ENCODE peak calls at places on chromosome 21, in four cellular contexts. A, Y, Q and F are unnamed samples.
A peak's percentile ranks its signal among the peaks of the same experiment; 100 is the strongest.

GRCh38 chr21:42153046-42153685 is 65.8 kb upstream of the ABCG1 start:
- DNase-seq in A (no peak), Y (no peak), Q (no peak), F (no peak)

GRCh38 chr21:44601596-44602473 is 1.4 kb downstream of the KRTAP10-7 start:
- DNase-seq in A (no peak), Y (no peak), Q (no peak), F (no peak)

GRCh38 chr21:33901421-33902288 is 13.9 kb downstream of the ATP5PO start:
- DNase-seq in A (peak; percentile 38), Y (peak; percentile 71), Q (peak; percentile 20), F (no peak)

GRCh38 chr21:46126321-46127238 is 28.7 kb downstream of the COL6A2 start:
- DNase-seq in A (no peak), Y (no peak), Q (no peak), F (no peak)

GRCh38 chr21:46081862-46082637 is 15.9 kb upstream of the COL6A2 start:
- DNase-seq in A (no peak), Y (no peak), Q (no peak), F (no peak)

GRCh38 chr21:45078877-45079281 is 4.5 kb downstream of the ADARB1 start:
- DNase-seq in A (no peak), Y (no peak), Q (no peak), F (no peak)

GRCh38 chr21:45209046-45209445 is 78.6 kb downstream of the POFUT2 start:
- DNase-seq in A (no peak), Y (no peak), Q (no peak), F (no peak)

GRCh38 chr21:34073749-34074282 is 438 bp downstream of the MRPS6 start:
- DNase-seq in A (no peak), Y (peak; percentile 69), Q (no peak), F (no peak)

GRCh38 chr21:14753466-14754258 is 207.5 kb upstream of the SAMSN1 start:
- DNase-seq in A (no peak), Y (peak; percentile 99), Q (no peak), F (no peak)

GRCh38 chr21:45767071-45768006 is 123.8 kb downstream of the PCBP3 start:
- DNase-seq in A (no peak), Y (no peak), Q (no peak), F (no peak)

GRCh38 chr21:45126085-45126687 is 51.8 kb downstream of the ADARB1 start:
- DNase-seq in A (no peak), Y (no peak), Q (no peak), F (no peak)

GRCh38 chr21:41684381-41685245 is 82.2 kb downstream of the RIPK4 start:
- DNase-seq in A (no peak), Y (no peak), Q (peak; percentile 24), F (no peak)

GRCh38 chr21:45511661-45512431 is 30.4 kb downstream of the SLC19A1 start:
- DNase-seq in A (no peak), Y (no peak), Q (no peak), F (no peak)

GRCh38 chr21:44510508-44511218 is 29.3 kb downstream of the KRTAP10-1 start:
- DNase-seq in A (peak; percentile 29), Y (peak; percentile 78), Q (peak; percentile 57), F (no peak)

GRCh38 chr21:42219606-42220137 is 732 bp downstream of the ABCG1 start:
- DNase-seq in A (no peak), Y (no peak), Q (no peak), F (no peak)

GRCh38 chr21:44985441-44986401 is 45.9 kb downstream of the SLX9 start:
- DNase-seq in A (no peak), Y (no peak), Q (no peak), F (no peak)

GRCh38 chr21:16419188-16419874 is 689.5 kb downstream of the USP25 start:
- DNase-seq in A (no peak), Y (no peak), Q (peak; percentile 12), F (no peak)

GRCh38 chr21:44593598-44594405 is 1.5 kb upstream of the KRTAP10-6 start:
- DNase-seq in A (no peak), Y (peak; percentile 81), Q (peak; percentile 81), F (no peak)

GRCh38 chr21:34227386-34227852 is 136.4 kb upstream of the KCNE2 start:
- DNase-seq in A (no peak), Y (no peak), Q (no peak), F (no peak)

GRCh38 chr21:40151611-40152010 is 284.4 kb downstream of the PCP4 start:
- DNase-seq in A (no peak), Y (no peak), Q (no peak), F (no peak)

GRCh38 chr21:15437873-15438272 is 291.9 kb upstream of the USP25 start:
- DNase-seq in A (no peak), Y (no peak), Q (no peak), F (peak; percentile 46)

GRCh38 chr21:9763807-9764206 is 757.6 kb upstream of the TPTE start:
- DNase-seq in A (no peak), Y (no peak), Q (no peak), F (no peak)

GRCh38 chr21:16794944-16795343 is 717.9 kb upstream of the CXADR start:
- DNase-seq in A (no peak), Y (no peak), Q (peak; percentile 3), F (no peak)

GRCh38 chr21:44511219-44511937 is 28.6 kb downstream of the KRTAP10-1 start:
- DNase-seq in A (no peak), Y (no peak), Q (no peak), F (no peak)

GRCh38 chr21:41254090-41254700 is 62.4 kb upstream of the FAM3B start:
- DNase-seq in A (no peak), Y (no peak), Q (no peak), F (no peak)

GRCh38 chr21:32806810-32807386 is 35.3 kb upstream of the PAXBP1 start:
- DNase-seq in A (no peak), Y (no peak), Q (no peak), F (no peak)

GRCh38 chr21:27825035-27825434 is 858.1 kb upstream of the ADAMTS5 start:
- DNase-seq in A (no peak), Y (no peak), Q (no peak), F (no peak)

GRCh38 chr21:44880762-44881585 is 7.5 kb upstream of the PTTG1IP start:
- DNase-seq in A (no peak), Y (peak; percentile 37), Q (peak; percentile 70), F (no peak)

GRCh38 chr21:36768496-36768895 is 69.6 kb downstream of the SIM2 start:
- DNase-seq in A (no peak), Y (no peak), Q (no peak), F (no peak)

GRCh38 chr21:45542242-45542666 is at the start of gene SLC19A1:
- DNase-seq in A (no peak), Y (peak; percentile 89), Q (no peak), F (no peak)

GRCh38 chr21:41601573-41602371 is 93.8 kb upstream of the TMPRSS2 start:
- DNase-seq in A (no peak), Y (no peak), Q (no peak), F (peak; percentile 16)

GRCh38 chr21:38303300-38303699 is 46.5 kb downstream of the KCNJ15 start:
- DNase-seq in A (no peak), Y (no peak), Q (no peak), F (no peak)
- H2AFZ ChIP-seq in A (no peak overlapping the region), Y (no peak overlapping the region), Q (no peak overlapping the region), F (no peak overlapping the region)

GRCh38 chr21:43371786-43372185 is 55.1 kb downstream of the SIK1 start:
- DNase-seq in A (no peak), Y (no peak), Q (no peak), F (no peak)

GRCh38 chr21:43370888-43371570 is 55.9 kb downstream of the SIK1 start:
- DNase-seq in A (no peak), Y (no peak), Q (no peak), F (no peak)

GRCh38 chr21:43374228-43374885 is 52.6 kb downstream of the SIK1 start:
- DNase-seq in A (no peak), Y (no peak), Q (no peak), F (no peak)

GRCh38 chr21:43373387-43374227 is 53.3 kb downstream of the SIK1 start:
- DNase-seq in A (no peak), Y (no peak), Q (no peak), F (no peak)

DNA sequence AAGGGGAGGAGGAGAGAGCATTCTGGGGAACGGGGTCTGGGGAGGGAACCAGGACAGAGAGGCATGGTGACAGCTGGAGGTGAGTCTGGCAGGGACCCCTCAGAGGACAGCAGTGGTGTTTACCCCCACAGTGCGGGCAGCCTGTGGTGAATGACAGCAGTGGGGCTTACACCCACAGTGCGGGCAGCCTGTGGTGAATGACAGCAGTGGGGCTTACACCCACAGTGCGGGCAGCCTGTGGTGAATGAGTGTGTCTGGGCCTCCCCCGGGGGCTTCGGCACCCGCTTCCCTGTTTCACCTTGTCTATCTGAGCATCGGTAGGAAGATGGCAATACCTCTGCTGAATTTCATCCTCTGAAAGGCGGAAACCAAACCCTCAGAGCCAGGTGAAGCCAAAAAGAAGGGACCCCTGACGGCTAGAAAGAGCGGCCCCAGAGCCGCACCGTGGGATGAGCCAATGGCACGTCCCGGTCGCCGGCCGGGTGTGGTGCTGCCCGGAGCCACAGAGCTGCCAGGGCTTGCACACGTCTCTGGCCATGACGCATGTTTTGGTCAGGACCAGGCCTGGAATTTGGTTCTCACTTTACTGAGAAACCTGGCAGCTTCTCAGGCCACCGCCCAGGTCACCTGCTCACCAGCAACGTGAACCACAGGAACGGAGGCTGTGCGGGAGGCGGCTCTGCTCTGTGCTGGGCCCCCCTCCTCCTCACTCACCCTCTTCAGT is 54.1 kb downstream of the SIK1 start:
- DNase-seq in A (no peak), Y (no peak), Q (no peak), F (no peak)
- TF ChIP-seq POLR2A in A (no peak), Y (no peak), Q (no peak), F (no peak)

GRCh38 chr21:35520302-35520701 is 471.2 kb upstream of the RUNX1 start:
- DNase-seq in A (no peak), Y (peak; percentile 45), Q (no peak), F (no peak)
- TF ChIP-seq ZBTB33 in A (no peak), Y (no peak), Q (no peak), F (no peak)

GRCh38 chr21:39062196-39062900 is 120.9 kb downstream of the PSMG1 start:
- DNase-seq in A (no peak), Y (no peak), Q (no peak), F (no peak)
- H2AFZ ChIP-seq in A (no peak overlapping the region), Y (no peak overlapping the region), Q (no peak overlapping the region), F (no peak overlapping the region)